ENCODE peak calls at places on chromosomes 13 and 19, in eight cellular contexts. One of them, this sample, is unnamed.

GRCh38 chr19:954672-955494 is 29.0 kb downstream of the ARID3A start:
- DNase-seq in osteocyte: no peak
- DNase-seq in ureter: no peak
- DNase-seq in stimulated activated CD8-positive, alpha-beta memory T cell treated with anti-CD3 and anti-CD28 coated beads, Interleukin-2, amount 100 ng/mL, for 48 hours: no peak
- DNase-seq in activated CD8-positive, alpha-beta memory T cell treated with anti-CD3 and anti-CD28 coated beads for 24 hours: no peak
- DNase-seq in GM13976: peak
- DNase-seq in H1: no peak
- DNase-seq in CD4-positive, alpha-beta memory T cell: peak
- DNase-seq in this sample: no peak

GRCh38 chr19:53333071-53333465 is 481 bp upstream of the ZNF845 start:
- DNase-seq in osteocyte: peak
- DNase-seq in ureter: no peak
- DNase-seq in stimulated activated CD8-positive, alpha-beta memory T cell treated with anti-CD3 and anti-CD28 coated beads, Interleukin-2, amount 100 ng/mL, for 48 hours: no peak
- DNase-seq in activated CD8-positive, alpha-beta memory T cell treated with anti-CD3 and anti-CD28 coated beads for 24 hours: no peak
- DNase-seq in GM13976: no peak
- DNase-seq in H1: no peak
- DNase-seq in CD4-positive, alpha-beta memory T cell: peak
- DNase-seq in this sample: peak

GRCh38 chr13:102233566-102234208 is 168.2 kb downstream of the FGF14 start:
- DNase-seq in osteocyte: no peak
- DNase-seq in ureter: no peak
- DNase-seq in stimulated activated CD8-positive, alpha-beta memory T cell treated with anti-CD3 and anti-CD28 coated beads, Interleukin-2, amount 100 ng/mL, for 48 hours: no peak
- DNase-seq in activated CD8-positive, alpha-beta memory T cell treated with anti-CD3 and anti-CD28 coated beads for 24 hours: no peak
- DNase-seq in GM13976: no peak
- DNase-seq in H1: no peak
- DNase-seq in CD4-positive, alpha-beta memory T cell: no peak
- DNase-seq in this sample: no peak

GRCh38 chr19:29450306-29450705 is 75.5 kb upstream of the VSTM2B start:
- DNase-seq in osteocyte: peak
- DNase-seq in ureter: no peak
- DNase-seq in stimulated activated CD8-positive, alpha-beta memory T cell treated with anti-CD3 and anti-CD28 coated beads, Interleukin-2, amount 100 ng/mL, for 48 hours: no peak
- DNase-seq in activated CD8-positive, alpha-beta memory T cell treated with anti-CD3 and anti-CD28 coated beads for 24 hours: no peak
- DNase-seq in GM13976: no peak
- DNase-seq in H1: no peak
- DNase-seq in CD4-positive, alpha-beta memory T cell: no peak
- DNase-seq in this sample: no peak

GRCh38 chr19:13260883-13261653 is 110.9 kb downstream of the IER2 start:
- DNase-seq in osteocyte: no peak
- DNase-seq in ureter: peak
- DNase-seq in stimulated activated CD8-positive, alpha-beta memory T cell treated with anti-CD3 and anti-CD28 coated beads, Interleukin-2, amount 100 ng/mL, for 48 hours: no peak
- DNase-seq in activated CD8-positive, alpha-beta memory T cell treated with anti-CD3 and anti-CD28 coated beads for 24 hours: peak
- DNase-seq in GM13976: peak
- DNase-seq in H1: no peak
- DNase-seq in CD4-positive, alpha-beta memory T cell: no peak
- DNase-seq in this sample: no peak

GRCh38 chr13:39820606-39821005 is 165.1 kb downstream of the COG6 start:
- DNase-seq in osteocyte: no peak
- DNase-seq in ureter: no peak
- DNase-seq in stimulated activated CD8-positive, alpha-beta memory T cell treated with anti-CD3 and anti-CD28 coated beads, Interleukin-2, amount 100 ng/mL, for 48 hours: no peak
- DNase-seq in activated CD8-positive, alpha-beta memory T cell treated with anti-CD3 and anti-CD28 coated beads for 24 hours: no peak
- DNase-seq in GM13976: no peak
- DNase-seq in H1: no peak
- DNase-seq in CD4-positive, alpha-beta memory T cell: no peak
- DNase-seq in this sample: no peak

GRCh38 chr13:111662895-111663294 is 342.5 kb downstream of the TEX29 start:
- DNase-seq in osteocyte: peak
- DNase-seq in ureter: no peak
- DNase-seq in stimulated activated CD8-positive, alpha-beta memory T cell treated with anti-CD3 and anti-CD28 coated beads, Interleukin-2, amount 100 ng/mL, for 48 hours: no peak
- DNase-seq in activated CD8-positive, alpha-beta memory T cell treated with anti-CD3 and anti-CD28 coated beads for 24 hours: no peak
- DNase-seq in GM13976: no peak
- DNase-seq in H1: no peak
- DNase-seq in CD4-positive, alpha-beta memory T cell: no peak
- DNase-seq in this sample: no peak

GRCh38 chr19:38055655-38056521 is 148.9 kb downstream of the SIPA1L3 start:
- DNase-seq in osteocyte: no peak
- DNase-seq in ureter: no peak
- DNase-seq in stimulated activated CD8-positive, alpha-beta memory T cell treated with anti-CD3 and anti-CD28 coated beads, Interleukin-2, amount 100 ng/mL, for 48 hours: no peak
- DNase-seq in activated CD8-positive, alpha-beta memory T cell treated with anti-CD3 and anti-CD28 coated beads for 24 hours: no peak
- DNase-seq in GM13976: no peak
- DNase-seq in H1: no peak
- DNase-seq in CD4-positive, alpha-beta memory T cell: no peak
- DNase-seq in this sample: no peak

GRCh38 chr13:43669101-43669500 is 117.7 kb downstream of the ENOX1 start:
- DNase-seq in osteocyte: no peak
- DNase-seq in ureter: no peak
- DNase-seq in stimulated activated CD8-positive, alpha-beta memory T cell treated with anti-CD3 and anti-CD28 coated beads, Interleukin-2, amount 100 ng/mL, for 48 hours: no peak
- DNase-seq in activated CD8-positive, alpha-beta memory T cell treated with anti-CD3 and anti-CD28 coated beads for 24 hours: no peak
- DNase-seq in GM13976: no peak
- DNase-seq in H1: no peak
- DNase-seq in CD4-positive, alpha-beta memory T cell: no peak
- DNase-seq in this sample: no peak

GRCh38 chr13:109314101-109314500 is 472.3 kb downstream of the IRS2 start:
- DNase-seq in osteocyte: no peak
- DNase-seq in ureter: no peak
- DNase-seq in stimulated activated CD8-positive, alpha-beta memory T cell treated with anti-CD3 and anti-CD28 coated beads, Interleukin-2, amount 100 ng/mL, for 48 hours: no peak
- DNase-seq in activated CD8-positive, alpha-beta memory T cell treated with anti-CD3 and anti-CD28 coated beads for 24 hours: no peak
- DNase-seq in GM13976: no peak
- DNase-seq in H1: no peak
- DNase-seq in CD4-positive, alpha-beta memory T cell: no peak
- DNase-seq in this sample: no peak

GRCh38 chr13:47179321-47179720 is 282.5 kb upstream of the HTR2A start:
- DNase-seq in osteocyte: no peak
- DNase-seq in ureter: no peak
- DNase-seq in stimulated activated CD8-positive, alpha-beta memory T cell treated with anti-CD3 and anti-CD28 coated beads, Interleukin-2, amount 100 ng/mL, for 48 hours: no peak
- DNase-seq in activated CD8-positive, alpha-beta memory T cell treated with anti-CD3 and anti-CD28 coated beads for 24 hours: no peak
- DNase-seq in GM13976: no peak
- DNase-seq in H1: no peak
- DNase-seq in CD4-positive, alpha-beta memory T cell: no peak
- DNase-seq in this sample: no peak

GRCh38 chr13:65095118-65095517 is 2135.0 kb downstream of the PCDH9 start:
- DNase-seq in osteocyte: no peak
- DNase-seq in ureter: no peak
- DNase-seq in stimulated activated CD8-positive, alpha-beta memory T cell treated with anti-CD3 and anti-CD28 coated beads, Interleukin-2, amount 100 ng/mL, for 48 hours: no peak
- DNase-seq in activated CD8-positive, alpha-beta memory T cell treated with anti-CD3 and anti-CD28 coated beads for 24 hours: no peak
- DNase-seq in GM13976: no peak
- DNase-seq in H1: no peak
- DNase-seq in CD4-positive, alpha-beta memory T cell: no peak
- DNase-seq in this sample: no peak

GRCh38 chr13:62320129-62320724 is 904.6 kb upstream of the PCDH20 start:
- DNase-seq in osteocyte: no peak
- DNase-seq in ureter: no peak
- DNase-seq in stimulated activated CD8-positive, alpha-beta memory T cell treated with anti-CD3 and anti-CD28 coated beads, Interleukin-2, amount 100 ng/mL, for 48 hours: no peak
- DNase-seq in activated CD8-positive, alpha-beta memory T cell treated with anti-CD3 and anti-CD28 coated beads for 24 hours: no peak
- DNase-seq in GM13976: peak
- DNase-seq in H1: no peak
- DNase-seq in CD4-positive, alpha-beta memory T cell: no peak
- DNase-seq in this sample: no peak

GRCh38 chr19:18465964-18466339 is 28.0 kb upstream of the ISYNA1 start:
- DNase-seq in osteocyte: no peak
- DNase-seq in ureter: no peak
- DNase-seq in stimulated activated CD8-positive, alpha-beta memory T cell treated with anti-CD3 and anti-CD28 coated beads, Interleukin-2, amount 100 ng/mL, for 48 hours: no peak
- DNase-seq in activated CD8-positive, alpha-beta memory T cell treated with anti-CD3 and anti-CD28 coated beads for 24 hours: no peak
- DNase-seq in GM13976: no peak
- DNase-seq in H1: no peak
- DNase-seq in CD4-positive, alpha-beta memory T cell: no peak
- DNase-seq in this sample: no peak

GRCh38 chr13:91166714-91167511 is 180.6 kb upstream of the MIR17HG start:
- DNase-seq in osteocyte: no peak
- DNase-seq in ureter: no peak
- DNase-seq in stimulated activated CD8-positive, alpha-beta memory T cell treated with anti-CD3 and anti-CD28 coated beads, Interleukin-2, amount 100 ng/mL, for 48 hours: no peak
- DNase-seq in activated CD8-positive, alpha-beta memory T cell treated with anti-CD3 and anti-CD28 coated beads for 24 hours: no peak
- DNase-seq in GM13976: no peak
- DNase-seq in H1: no peak
- DNase-seq in CD4-positive, alpha-beta memory T cell: no peak
- DNase-seq in this sample: no peak